ENCODE peak calls at places on chromosomes 2 and 18, in four cellular contexts. D is AG09319, C is heart left ventricle, K is T follicular helper cell. I is an unnamed sample.

GRCh38 chr2:6986251-6986893 is 69.2 kb downstream of the RNF144A start:
- DNase-seq in C (peak; percentile 42), D (no peak), K (no peak), I (no peak)

GRCh38 chr18:32093523-32093922 is 1.8 kb downstream of the RNF138 start:
- DNase-seq in K (no peak), D (no peak), C (no peak), I (no peak)

GRCh38 chr2:208204166-208204565 is 14.3 kb upstream of the C2orf80 start:
- DNase-seq in K (no peak), D (no peak), C (no peak), I (no peak)

GRCh38 chr2:196737046-196737445 is 62.4 kb downstream of the GTF3C3 start:
- DNase-seq in C (no peak), D (no peak), K (no peak), I (no peak)

GRCh38 chr18:62992877-62993365 is 277.6 kb downstream of the PHLPP1 start:
- DNase-seq in C (no peak), D (no peak), K (no peak), I (no peak)

GRCh38 chr2:83967854-83968253 is 491.2 kb downstream of the SUCLG1 start:
- DNase-seq in K (no peak), C (no peak), D (no peak), I (no peak)

GRCh38 chr2:69993048-69993565 is 31.7 kb upstream of the ASPRV1 start:
- DNase-seq in K (no peak), D (no peak), C (no peak), I (no peak)

GRCh38 chr2:137700681-137701080 is 263.6 kb upstream of the HNMT start:
- DNase-seq in K (no peak), D (no peak), C (no peak), I (no peak)

GRCh38 chr18:51150430-51150746 is 47.1 kb downstream of the MEX3C start:
- DNase-seq in D (no peak), C (no peak), K (no peak), I (no peak)

GRCh38 chr18:3037423-3037915 is 24.5 kb upstream of the LPIN2 start:
- DNase-seq in D (peak; percentile 16), K (no peak), C (no peak), I (no peak)